ENCODE peak calls at places on chromosome 15, in seven cellular contexts. L, Y, C, Q, V, F and R are unnamed samples.

GRCh38 chr15:45458746-45459403 is 63.7 kb downstream of the SLC30A4 start:
- DNase-seq in L (peak; percentile 91), Y (no peak), C (peak; percentile 79), Q (peak; percentile 45), V (peak; percentile 68), F (peak; percentile 58), R (peak; percentile 70)

GRCh38 chr15:57697588-57697987 is 8.9 kb upstream of the POLR2M start:
- DNase-seq in L (no peak), Y (no peak), C (no peak), Q (no peak), V (no peak), F (no peak), R (no peak)

GRCh38 chr15:48945386-48945785 is 18.3 kb downstream of the SHC4 start:
- DNase-seq in L (no peak), Y (no peak), C (no peak), Q (no peak), V (no peak), F (no peak), R (no peak)

GRCh38 chr15:60370804-60371700 is 26.7 kb downstream of the ANXA2 start:
- DNase-seq in L (peak; percentile 89), Y (no peak), C (no peak), Q (no peak), V (no peak), F (no peak), R (no peak)

GRCh38 chr15:100252359-100252758 is 89.4 kb downstream of the ADAMTS17 start:
- DNase-seq in L (no peak), Y (no peak), C (no peak), Q (no peak), V (no peak), F (no peak), R (no peak)

GRCh38 chr15:77528968-77529319 is 103.8 kb downstream of the LINGO1 start:
- DNase-seq in L (no peak), Y (peak; percentile 15), C (no peak), Q (no peak), V (no peak), F (no peak), R (no peak)

GRCh38 chr15:78437107-78437761 is 782 bp upstream of the IREB2 start:
- DNase-seq in L (no peak), Y (no peak), C (no peak), Q (peak; percentile 48), V (no peak), F (no peak), R (no peak)

GRCh38 chr15:49521802-49522201 is 98.8 kb downstream of the FGF7 start:
- DNase-seq in L (no peak), Y (no peak), C (no peak), Q (peak; percentile 4), V (no peak), F (no peak), R (no peak)

GRCh38 chr15:29740692-29741311 is 81.5 kb downstream of the TJP1 start:
- DNase-seq in L (no peak), Y (no peak), C (no peak), Q (no peak), V (no peak), F (no peak), R (no peak)

GRCh38 chr15:79003301-79003700 is 58.5 kb upstream of the CTSH start:
- DNase-seq in L (no peak), Y (no peak), C (no peak), Q (no peak), V (no peak), F (no peak), R (no peak)

GRCh38 chr15:34734303-34734702 is 20.5 kb downstream of the GJD2 start:
- DNase-seq in L (no peak), Y (no peak), C (no peak), Q (no peak), V (no peak), F (no peak), R (no peak)

GRCh38 chr15:62938825-62939224 is 103.7 kb upstream of the TPM1 start:
- DNase-seq in L (no peak), Y (no peak), C (no peak), Q (no peak), V (no peak), F (no peak), R (no peak)

GRCh38 chr15:44811347-44811746 is 75.0 kb downstream of the TRIM69 start:
- DNase-seq in L (no peak), Y (no peak), C (no peak), Q (no peak), V (no peak), F (no peak), R (no peak)

GRCh38 chr15:95017950-95018349 is 786.6 kb downstream of the MCTP2 start:
- DNase-seq in L (peak; percentile 53), Y (no peak), C (no peak), Q (peak; percentile 10), V (no peak), F (no peak), R (no peak)

GRCh38 chr15:92011611-92012367 is 158.3 kb downstream of the SLCO3A1 start:
- DNase-seq in L (no peak), Y (no peak), C (no peak), Q (no peak), V (no peak), F (no peak), R (no peak)

GRCh38 chr15:52348056-52348745 is 52.6 kb upstream of the MYO5C start:
- DNase-seq in L (no peak), Y (no peak), C (no peak), Q (no peak), V (no peak), F (no peak), R (no peak)

GRCh38 chr15:62631325-62631724 is 411.2 kb upstream of the TPM1 start:
- DNase-seq in L (no peak), Y (no peak), C (no peak), Q (no peak), V (no peak), F (no peak), R (no peak)

GRCh38 chr15:45637552-45638033 is 2.8 kb downstream of the SQOR start:
- DNase-seq in L (peak; percentile 49), Y (no peak), C (peak; percentile 9), Q (no peak), V (no peak), F (no peak), R (no peak)